ENCODE peak calls at places on chromosomes 2 and 18, in eight cellular contexts. E is NCI-H1048, J is SK-MEL-5, A is neural crest cell, I is NCI-H2029, C is T follicular helper cell, D is tibial artery, K is posterior vena cava. Z is an unnamed sample.

GRCh38 chr2:43131051-43131889 is 95.1 kb downstream of the ZFP36L2 start:
- DNase-seq in I (no peak), C (peak), K (peak), E (no peak), J (peak), D (peak), A (no peak), Z (peak)

GRCh38 chr2:160050147-160050546 is 12.3 kb downstream of the PLA2R1 start:
- DNase-seq in E (no peak), I (no peak), A (no peak), K (no peak), J (no peak), C (no peak), D (no peak), Z (no peak)

GRCh38 chr2:222299926-222300724 is 1.3 kb upstream of the PAX3 start:
- DNase-seq in D (no peak), A (no peak), K (no peak), J (no peak), C (no peak), E (no peak), I (no peak), Z (no peak)

GRCh38 chr2:45289997-45290673 is 280.9 kb upstream of the SIX2 start:
- DNase-seq in J (no peak), I (no peak), E (no peak), K (no peak), A (no peak), D (no peak), C (no peak), Z (no peak)

GRCh38 chr2:8304821-8305766 is 376.8 kb upstream of the ID2 start:
- DNase-seq in C (no peak), E (no peak), I (no peak), J (no peak), K (no peak), A (no peak), D (peak), Z (no peak)

GRCh38 chr18:23095463-23095862 is 39.8 kb upstream of the CABLES1 start:
- DNase-seq in J (no peak), A (no peak), D (no peak), I (no peak), K (no peak), E (no peak), C (no peak), Z (no peak)

GRCh38 chr2:28906821-28907220 is 12.4 kb downstream of the WDR43 start:
- DNase-seq in I (no peak), A (no peak), C (no peak), K (no peak), D (no peak), J (no peak), E (no peak), Z (no peak)

GRCh38 chr18:45997689-45998088 is 30.6 kb upstream of the EPG5 start:
- DNase-seq in D (no peak), J (no peak), A (no peak), E (no peak), K (no peak), C (no peak), I (no peak), Z (no peak)

GRCh38 chr18:61949946-61950345 is 57.1 kb upstream of the RNF152 start:
- DNase-seq in A (no peak), K (no peak), D (no peak), J (no peak), I (no peak), C (no peak), E (no peak), Z (no peak)

GRCh38 chr2:105804266-105804665 is 59.6 kb downstream of the NCK2 start:
- DNase-seq in C (no peak), E (peak), D (no peak), A (no peak), J (no peak), K (no peak), I (peak), Z (no peak)

GRCh38 chr2:195779491-195779890 is 122.5 kb downstream of the SLC39A10 start:
- DNase-seq in K (no peak), J (no peak), E (no peak), C (no peak), A (no peak), D (no peak), I (no peak), Z (no peak)

GRCh38 chr18:72542993-72543361 is 1.2 kb downstream of the CBLN2 start:
- DNase-seq in E (no peak), K (no peak), J (no peak), C (no peak), A (peak), I (no peak), D (no peak), Z (no peak)

GRCh38 chr2:180705122-180705521 is 275.3 kb upstream of the UBE2E3 start:
- DNase-seq in I (no peak), K (no peak), D (no peak), E (no peak), A (no peak), C (no peak), J (no peak), Z (no peak)

GRCh38 chr2:23649285-23649684 is 264.3 kb downstream of the KLHL29 start:
- DNase-seq in E (no peak), I (no peak), C (no peak), J (no peak), A (no peak), D (no peak), K (no peak), Z (no peak)

GRCh38 chr2:203870481-203870880 is 2.9 kb downstream of the CTLA4 start:
- DNase-seq in J (no peak), C (no peak), A (no peak), D (no peak), I (no peak), E (no peak), K (no peak), Z (no peak)

GRCh38 chr18:56146565-56146964 is 491.8 kb downstream of the TXNL1 start:
- DNase-seq in I (no peak), A (no peak), J (no peak), C (no peak), D (no peak), K (no peak), E (no peak), Z (no peak)

GRCh38 chr2:171615071-171615470 is 72.2 kb upstream of the DYNC1I2 start:
- DNase-seq in J (no peak), A (no peak), C (no peak), D (no peak), K (no peak), E (no peak), I (no peak), Z (no peak)

GRCh38 chr2:151289972-151290335 is 486 bp upstream of the NMI start:
- DNase-seq in A (no peak), D (peak), K (peak), E (no peak), I (no peak), C (no peak), J (peak), Z (no peak)

Z was measured in stimulated activated naive B cell treated with anti-CD40 and anti-IgM and Interleukin-4, amounts not matched to agents 10 μg/mL and 1 μg/mL and 100 μg/mL, for 72 hours.